ENCODE peak calls at places on chromosomes 3 and 15, in ten cellular contexts. One of them, this sample, is unnamed.

GRCh38 chr3:170863768-170864167 is 6.2 kb downstream of the RPL22L1 start:
- DNase-seq in PC-3: no peak
- DNase-seq in heart left ventricle: no peak
- DNase-seq in mesenchymal stem cell: no peak
- DNase-seq in uterus: no peak
- DNase-seq in thyroid gland: no peak
- DNase-seq in AG04450: no peak
- DNase-seq in breast epithelium: no peak
- DNase-seq in K562: no peak
- DNase-seq in ovary: no peak
- DNase-seq in this sample: no peak

GRCh38 chr3:69379661-69380060 is 6.2 kb downstream of the FRMD4B start:
- DNase-seq in PC-3: no peak
- DNase-seq in heart left ventricle: no peak
- DNase-seq in mesenchymal stem cell: no peak
- DNase-seq in uterus: no peak
- DNase-seq in thyroid gland: no peak
- DNase-seq in AG04450: no peak
- DNase-seq in breast epithelium: no peak
- DNase-seq in K562: no peak
- DNase-seq in ovary: no peak
- DNase-seq in this sample: no peak

GRCh38 chr15:94008101-94009080 is 223.0 kb upstream of the MCTP2 start:
- DNase-seq in PC-3: no peak
- DNase-seq in heart left ventricle: no peak
- DNase-seq in mesenchymal stem cell: peak
- DNase-seq in uterus: no peak
- DNase-seq in thyroid gland: no peak
- DNase-seq in AG04450: no peak
- DNase-seq in breast epithelium: no peak
- DNase-seq in K562: no peak
- DNase-seq in ovary: no peak
- DNase-seq in this sample: no peak

GRCh38 chr3:198048445-198048844 is 88.4 kb downstream of the LMLN start:
- DNase-seq in PC-3: no peak
- DNase-seq in heart left ventricle: no peak
- DNase-seq in mesenchymal stem cell: no peak
- DNase-seq in uterus: no peak
- DNase-seq in thyroid gland: no peak
- DNase-seq in AG04450: no peak
- DNase-seq in breast epithelium: no peak
- DNase-seq in K562: no peak
- DNase-seq in ovary: no peak
- DNase-seq in this sample: no peak

GRCh38 chr15:70845616-70846360 is 8.2 kb downstream of the LARP6 start:
- DNase-seq in PC-3: no peak
- DNase-seq in heart left ventricle: no peak
- DNase-seq in mesenchymal stem cell: no peak
- DNase-seq in uterus: no peak
- DNase-seq in thyroid gland: no peak
- DNase-seq in AG04450: no peak
- DNase-seq in breast epithelium: no peak
- DNase-seq in K562: no peak
- DNase-seq in ovary: no peak
- DNase-seq in this sample: no peak

GRCh38 chr3:120673116-120673515 is 8.9 kb downstream of the HGD start:
- DNase-seq in PC-3: no peak
- DNase-seq in heart left ventricle: no peak
- DNase-seq in mesenchymal stem cell: no peak
- DNase-seq in uterus: no peak
- DNase-seq in thyroid gland: no peak
- DNase-seq in AG04450: no peak
- DNase-seq in breast epithelium: no peak
- DNase-seq in K562: no peak
- DNase-seq in ovary: no peak
- DNase-seq in this sample: no peak

GRCh38 chr3:138051946-138052802 is 42.2 kb downstream of the CLDN18 start:
- DNase-seq in PC-3: peak
- DNase-seq in heart left ventricle: no peak
- DNase-seq in mesenchymal stem cell: peak
- DNase-seq in uterus: no peak
- DNase-seq in thyroid gland: peak
- DNase-seq in AG04450: peak
- DNase-seq in breast epithelium: no peak
- DNase-seq in K562: peak
- DNase-seq in ovary: no peak
- DNase-seq in this sample: no peak

GRCh38 chr3:127568604-127569003 is 21.9 kb downstream of the TPRA1 start:
- DNase-seq in PC-3: no peak
- DNase-seq in heart left ventricle: no peak
- DNase-seq in mesenchymal stem cell: no peak
- DNase-seq in uterus: no peak
- DNase-seq in thyroid gland: no peak
- DNase-seq in AG04450: no peak
- DNase-seq in breast epithelium: no peak
- DNase-seq in K562: no peak
- DNase-seq in ovary: no peak
- DNase-seq in this sample: no peak

GRCh38 chr15:60795889-60796288 is 316.9 kb upstream of the ICE2 start:
- DNase-seq in PC-3: no peak
- DNase-seq in heart left ventricle: no peak
- DNase-seq in mesenchymal stem cell: no peak
- DNase-seq in uterus: no peak
- DNase-seq in thyroid gland: no peak
- DNase-seq in AG04450: no peak
- DNase-seq in breast epithelium: no peak
- DNase-seq in K562: no peak
- DNase-seq in ovary: no peak
- DNase-seq in this sample: no peak

GRCh38 chr3:194824676-194825075 is 139.0 kb downstream of the FAM43A start:
- DNase-seq in PC-3: peak
- DNase-seq in heart left ventricle: peak
- DNase-seq in mesenchymal stem cell: no peak
- DNase-seq in uterus: no peak
- DNase-seq in thyroid gland: no peak
- DNase-seq in AG04450: no peak
- DNase-seq in breast epithelium: no peak
- DNase-seq in K562: no peak
- DNase-seq in ovary: no peak
- DNase-seq in this sample: peak

GRCh38 chr3:127195417-127195816 is 2.5 kb downstream of the PRR23E start:
- DNase-seq in PC-3: no peak
- DNase-seq in heart left ventricle: no peak
- DNase-seq in mesenchymal stem cell: no peak
- DNase-seq in uterus: no peak
- DNase-seq in thyroid gland: no peak
- DNase-seq in AG04450: no peak
- DNase-seq in breast epithelium: no peak
- DNase-seq in K562: no peak
- DNase-seq in ovary: no peak
- DNase-seq in this sample: no peak

GRCh38 chr3:152026033-152026556 is 152.7 kb downstream of the SUCNR1 start:
- DNase-seq in PC-3: peak
- DNase-seq in heart left ventricle: no peak
- DNase-seq in mesenchymal stem cell: peak
- DNase-seq in uterus: no peak
- DNase-seq in thyroid gland: no peak
- DNase-seq in AG04450: peak
- DNase-seq in breast epithelium: no peak
- DNase-seq in K562: no peak
- DNase-seq in ovary: no peak
- DNase-seq in this sample: no peak

GRCh38 chr3:152019516-152019915 is 146.1 kb downstream of the SUCNR1 start:
- DNase-seq in PC-3: peak
- DNase-seq in heart left ventricle: no peak
- DNase-seq in mesenchymal stem cell: no peak
- DNase-seq in uterus: no peak
- DNase-seq in thyroid gland: no peak
- DNase-seq in AG04450: no peak
- DNase-seq in breast epithelium: no peak
- DNase-seq in K562: no peak
- DNase-seq in ovary: no peak
- DNase-seq in this sample: no peak

DNA sequence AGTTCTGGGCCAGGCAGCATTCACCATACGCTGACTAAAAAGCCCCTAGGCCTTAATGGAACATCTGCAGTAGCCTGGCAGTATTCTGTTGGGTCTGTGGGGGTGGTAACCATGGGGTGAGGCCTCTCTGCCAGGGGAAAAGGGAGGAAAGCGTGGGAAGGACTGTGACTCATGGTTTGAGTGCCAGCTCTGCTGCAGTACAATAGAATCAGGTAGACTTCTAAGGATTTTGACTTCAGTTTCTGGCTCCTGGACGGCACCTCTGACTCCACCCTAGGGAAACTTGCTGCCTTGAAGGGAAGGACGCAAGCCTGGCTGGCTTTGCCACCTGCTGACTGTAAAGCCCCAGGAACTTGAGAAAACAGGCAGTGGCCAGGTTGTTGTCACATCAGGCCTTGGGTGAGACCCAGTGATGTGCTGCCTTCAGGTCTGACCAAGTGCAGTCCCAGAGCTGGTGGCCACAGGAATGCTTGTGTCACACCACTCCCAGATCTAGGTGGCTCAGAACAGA is 148.6 kb downstream of the SUCNR1 start:
- DNase-seq in PC-3: peak
- DNase-seq in heart left ventricle: no peak
- DNase-seq in mesenchymal stem cell: peak
- DNase-seq in uterus: peak
- DNase-seq in thyroid gland: no peak
- DNase-seq in AG04450: no peak
- DNase-seq in breast epithelium: no peak
- DNase-seq in K562: no peak
- DNase-seq in ovary: no peak
- DNase-seq in this sample: no peak
- H3K27ac ChIP-seq in PC-3: peak
- H3K27ac ChIP-seq in heart left ventricle: no peak
- H3K27ac ChIP-seq in mesenchymal stem cell: no peak
- H3K27ac ChIP-seq in uterus: peak
- H3K27ac ChIP-seq in thyroid gland: no peak
- H3K27ac ChIP-seq in AG04450: no peak
- H3K27ac ChIP-seq in breast epithelium: no peak
- H3K27ac ChIP-seq in K562: no peak
- H3K27ac ChIP-seq in ovary: no peak
- H3K27ac ChIP-seq in this sample: no peak

DNA sequence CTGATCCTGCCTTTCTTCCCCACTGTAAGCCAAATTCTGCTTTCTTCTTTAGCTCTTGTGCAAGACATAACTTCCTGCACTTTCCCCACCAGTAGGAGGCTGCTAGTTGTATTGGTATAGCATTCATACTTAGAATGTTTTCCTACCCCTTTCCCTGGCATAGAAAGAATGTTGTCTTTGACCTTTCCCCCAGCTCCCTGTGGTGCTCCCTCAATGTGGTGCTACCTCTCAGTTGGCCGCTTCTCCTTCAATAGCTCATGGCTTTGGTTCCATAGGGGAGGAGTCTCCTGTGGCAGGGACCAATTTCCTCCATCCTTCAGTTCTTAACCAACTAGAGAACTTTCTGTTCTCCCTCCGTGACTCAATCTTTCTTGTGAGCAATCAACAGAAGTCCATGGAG is 67.5 kb upstream of the AKAP13 start:
- DNase-seq in PC-3: no peak
- DNase-seq in heart left ventricle: no peak
- DNase-seq in mesenchymal stem cell: peak
- DNase-seq in uterus: no peak
- DNase-seq in thyroid gland: no peak
- DNase-seq in AG04450: no peak
- DNase-seq in breast epithelium: no peak
- DNase-seq in K562: no peak
- DNase-seq in ovary: no peak
- DNase-seq in this sample: no peak
- H3K4me3 ChIP-seq in PC-3: no peak
- H3K4me3 ChIP-seq in heart left ventricle: no peak
- H3K4me3 ChIP-seq in mesenchymal stem cell: no peak
- H3K4me3 ChIP-seq in uterus: no peak
- H3K4me3 ChIP-seq in thyroid gland: no peak
- H3K4me3 ChIP-seq in AG04450: no peak
- H3K4me3 ChIP-seq in breast epithelium: no peak
- H3K4me3 ChIP-seq in K562: no peak
- H3K4me3 ChIP-seq in ovary: no peak
- H3K4me3 ChIP-seq in this sample: no peak

DNA sequence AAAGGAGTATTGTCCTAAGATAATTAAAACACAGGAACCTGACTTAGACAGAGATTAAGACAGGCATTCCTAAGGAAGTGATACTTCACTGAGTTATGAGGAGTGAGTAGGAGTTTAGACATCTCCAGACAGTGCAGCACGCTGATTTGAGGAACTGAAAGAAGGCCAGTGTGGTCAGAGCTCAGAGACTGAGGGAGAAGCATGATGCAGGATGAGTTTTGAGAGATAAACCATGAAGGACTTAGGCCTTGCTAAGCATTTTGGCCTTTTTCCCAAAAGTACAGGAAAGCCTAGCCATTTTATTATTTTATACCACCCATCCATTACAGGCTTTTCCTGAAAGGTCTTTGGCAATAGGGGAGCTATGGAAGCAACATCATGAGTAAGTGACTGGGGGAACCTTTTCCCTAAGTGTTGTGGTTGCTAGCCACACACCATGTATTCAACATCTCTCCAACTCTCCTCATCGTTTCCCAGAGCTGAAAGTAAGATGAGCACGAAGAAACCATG is 375.6 kb upstream of the TPRG1 start:
- DNase-seq in PC-3: peak
- DNase-seq in heart left ventricle: no peak
- DNase-seq in mesenchymal stem cell: peak
- DNase-seq in uterus: no peak
- DNase-seq in thyroid gland: no peak
- DNase-seq in AG04450: peak
- DNase-seq in breast epithelium: no peak
- DNase-seq in K562: no peak
- DNase-seq in ovary: no peak
- DNase-seq in this sample: no peak
- H3K27ac ChIP-seq in PC-3: no peak
- H3K27ac ChIP-seq in heart left ventricle: no peak
- H3K27ac ChIP-seq in mesenchymal stem cell: peak
- H3K27ac ChIP-seq in uterus: peak
- H3K27ac ChIP-seq in thyroid gland: no peak
- H3K27ac ChIP-seq in AG04450: peak
- H3K27ac ChIP-seq in breast epithelium: no peak
- H3K27ac ChIP-seq in K562: no peak
- H3K27ac ChIP-seq in ovary: no peak
- H3K27ac ChIP-seq in this sample: no peak

DNA sequence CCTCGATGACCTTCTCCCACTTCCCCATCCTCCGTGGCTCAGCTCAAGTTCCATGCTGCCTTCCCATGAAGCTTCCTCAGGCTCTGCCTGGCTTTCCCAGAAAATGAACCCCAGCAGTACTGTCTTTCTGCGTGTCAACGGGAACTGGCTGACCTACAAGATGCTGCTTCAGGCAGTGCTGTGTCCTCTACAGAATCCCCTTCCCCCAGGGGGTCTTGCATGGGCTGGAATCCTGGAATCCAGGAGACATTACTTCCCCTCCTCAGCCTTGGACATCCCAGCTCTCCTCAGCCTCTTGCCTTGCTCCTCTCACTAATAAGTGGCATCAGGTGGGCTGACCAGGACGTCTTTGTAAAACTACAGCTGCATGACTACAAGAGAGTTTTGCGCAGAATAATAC is 5.4 kb downstream of the CCDC12 start:
- DNase-seq in PC-3: no peak
- DNase-seq in heart left ventricle: no peak
- DNase-seq in mesenchymal stem cell: no peak
- DNase-seq in uterus: no peak
- DNase-seq in thyroid gland: no peak
- DNase-seq in AG04450: no peak
- DNase-seq in breast epithelium: no peak
- DNase-seq in K562: no peak
- DNase-seq in ovary: no peak
- DNase-seq in this sample: no peak
- H3K4me3 ChIP-seq in PC-3: no peak
- H3K4me3 ChIP-seq in heart left ventricle: no peak
- H3K4me3 ChIP-seq in mesenchymal stem cell: no peak
- H3K4me3 ChIP-seq in uterus: no peak
- H3K4me3 ChIP-seq in thyroid gland: no peak
- H3K4me3 ChIP-seq in AG04450: no peak
- H3K4me3 ChIP-seq in breast epithelium: no peak
- H3K4me3 ChIP-seq in K562: no peak
- H3K4me3 ChIP-seq in ovary: no peak
- H3K4me3 ChIP-seq in this sample: no peak